ENCODE peak calls at places on chromosomes 11 and 22, in nine cellular contexts. E, C, O, L, A, X, R, I and V are unnamed samples.

GRCh38 chr11:112113539-112114457 is 27.1 kb downstream of the SDHD start:
- DNase-seq in E (peak; percentile 42), I (peak; percentile 79), L (no peak), X (no peak), A (peak; percentile 61), O (peak; percentile 11), R (no peak), C (no peak), V (no peak)

GRCh38 chr22:50473088-50473487 is 1.7 kb downstream of the SBF1 start:
- DNase-seq in O (no peak), E (no peak), X (no peak), A (peak; percentile 87), L (peak; percentile 14), I (peak; percentile 36), C (peak; percentile 69), R (no peak), V (no peak)

GRCh38 chr11:84905411-84905810 is 721.7 kb downstream of the DLG2 start:
- DNase-seq in O (no peak), A (no peak), R (no peak), X (no peak), C (no peak), L (no peak), I (peak; percentile 67), E (no peak), V (no peak)

GRCh38 chr11:2268911-2269600 is 1.3 kb downstream of the ASCL2 start:
- DNase-seq in I (peak; percentile 62), R (no peak), C (peak; percentile 77), X (peak; percentile 71), L (no peak), E (no peak), A (peak; percentile 94), O (no peak), V (no peak)

GRCh38 chr11:16703795-16704194 is 34.7 kb upstream of the C11orf58 start:
- DNase-seq in A (no peak), C (no peak), I (no peak), O (no peak), E (no peak), L (no peak), X (no peak), R (no peak), V (no peak)

GRCh38 chr11:62401356-62401755 is 17.5 kb upstream of the SCGB1A1 start:
- DNase-seq in O (no peak), I (no peak), X (no peak), E (no peak), A (no peak), L (no peak), C (no peak), R (no peak), V (no peak)

GRCh38 chr11:73152086-73152853 is 10.2 kb upstream of the FCHSD2 start:
- DNase-seq in O (no peak), C (peak; percentile 69), X (no peak), I (no peak), E (no peak), L (no peak), R (no peak), A (peak; percentile 2), V (no peak)

GRCh38 chr11:112637046-112637445 is 324.2 kb upstream of the NCAM1 start:
- DNase-seq in O (no peak), I (no peak), E (no peak), X (no peak), L (no peak), C (no peak), R (peak; percentile 93), A (no peak), V (no peak)

GRCh38 chr22:46502776-46503175 is 34.6 kb downstream of the CELSR1 start:
- DNase-seq in X (no peak), L (no peak), E (no peak), C (no peak), R (no peak), I (no peak), O (no peak), A (peak; percentile 30), V (peak; percentile 44)

GRCh38 chr11:5891216-5891800 is 1.7 kb upstream of the OR52E5 start:
- DNase-seq in I (peak; percentile 23), C (no peak), R (no peak), L (no peak), E (no peak), O (no peak), X (no peak), A (no peak), V (no peak)

GRCh38 chr11:94171693-94172440 is 43.2 kb downstream of the PANX1 start:
- DNase-seq in A (peak; percentile 67), E (peak; percentile 47), X (peak; percentile 54), O (peak; percentile 54), R (peak; percentile 5), I (peak; percentile 60), L (no peak), C (peak; percentile 63), V (no peak)

GRCh38 chr11:121964591-121964990 is 151.4 kb downstream of the BLID start:
- DNase-seq in L (no peak), X (no peak), R (no peak), A (no peak), C (no peak), I (peak; percentile 88), E (peak; percentile 23), O (no peak), V (peak; percentile 49)

GRCh38 chr11:44959064-44959463 is 8.4 kb upstream of the TP53I11 start:
- DNase-seq in O (no peak), A (no peak), C (no peak), R (no peak), X (no peak), I (no peak), E (no peak), L (no peak), V (no peak)

GRCh38 chr11:15258433-15259350 is 144.0 kb downstream of the INSC start:
- DNase-seq in L (no peak), I (peak; percentile 31), R (no peak), X (no peak), C (no peak), E (no peak), A (no peak), O (peak; percentile 13), V (no peak)